ENCODE peak calls at places on chromosome 10, in eight cellular contexts. One of them, this sample, is unnamed.

GRCh38 chr10:58457761-58458616 is 54.7 kb upstream of the BICC1 start:
- DNase-seq in stimulated activated CD8-positive, alpha-beta memory T cell treated with anti-CD3 and anti-CD28 coated beads, Interleukin-12 subunit alpha, Interleukin-12 subunit beta, amount 100 ng/mL, for 1 hour: no peak
- DNase-seq in heart left ventricle: peak
- DNase-seq in amygdala: no peak
- DNase-seq in myocyte: peak
- DNase-seq in glutamatergic neuron: no peak
- DNase-seq in fibroblast of pulmonary artery: peak
- DNase-seq in endothelial cell: no peak
- DNase-seq in this sample: no peak

GRCh38 chr10:102433619-102434046 is 1.3 kb upstream of the CUEDC2 start:
- DNase-seq in stimulated activated CD8-positive, alpha-beta memory T cell treated with anti-CD3 and anti-CD28 coated beads, Interleukin-12 subunit alpha, Interleukin-12 subunit beta, amount 100 ng/mL, for 1 hour: no peak
- DNase-seq in heart left ventricle: no peak
- DNase-seq in amygdala: no peak
- DNase-seq in myocyte: no peak
- DNase-seq in glutamatergic neuron: no peak
- DNase-seq in fibroblast of pulmonary artery: no peak
- DNase-seq in endothelial cell: no peak
- DNase-seq in this sample: no peak

GRCh38 chr10:25877296-25877695 is 56.7 kb upstream of the MYO3A start:
- DNase-seq in stimulated activated CD8-positive, alpha-beta memory T cell treated with anti-CD3 and anti-CD28 coated beads, Interleukin-12 subunit alpha, Interleukin-12 subunit beta, amount 100 ng/mL, for 1 hour: no peak
- DNase-seq in heart left ventricle: no peak
- DNase-seq in amygdala: no peak
- DNase-seq in myocyte: no peak
- DNase-seq in glutamatergic neuron: no peak
- DNase-seq in fibroblast of pulmonary artery: no peak
- DNase-seq in endothelial cell: no peak
- DNase-seq in this sample: no peak

GRCh38 chr10:50025627-50026026 is 37.4 kb downstream of the AGAP6 start:
- DNase-seq in stimulated activated CD8-positive, alpha-beta memory T cell treated with anti-CD3 and anti-CD28 coated beads, Interleukin-12 subunit alpha, Interleukin-12 subunit beta, amount 100 ng/mL, for 1 hour: no peak
- DNase-seq in heart left ventricle: no peak
- DNase-seq in amygdala: no peak
- DNase-seq in myocyte: no peak
- DNase-seq in glutamatergic neuron: no peak
- DNase-seq in fibroblast of pulmonary artery: no peak
- DNase-seq in endothelial cell: no peak
- DNase-seq in this sample: no peak

GRCh38 chr10:23157691-23158369 is 34.3 kb upstream of the PTF1A start:
- DNase-seq in stimulated activated CD8-positive, alpha-beta memory T cell treated with anti-CD3 and anti-CD28 coated beads, Interleukin-12 subunit alpha, Interleukin-12 subunit beta, amount 100 ng/mL, for 1 hour: no peak
- DNase-seq in heart left ventricle: no peak
- DNase-seq in amygdala: no peak
- DNase-seq in myocyte: peak
- DNase-seq in glutamatergic neuron: no peak
- DNase-seq in fibroblast of pulmonary artery: peak
- DNase-seq in endothelial cell: no peak
- DNase-seq in this sample: no peak

GRCh38 chr10:75402486-75403143 is 1.1 kb upstream of the ZNF503 start:
- DNase-seq in stimulated activated CD8-positive, alpha-beta memory T cell treated with anti-CD3 and anti-CD28 coated beads, Interleukin-12 subunit alpha, Interleukin-12 subunit beta, amount 100 ng/mL, for 1 hour: no peak
- DNase-seq in heart left ventricle: peak
- DNase-seq in amygdala: no peak
- DNase-seq in myocyte: no peak
- DNase-seq in glutamatergic neuron: peak
- DNase-seq in fibroblast of pulmonary artery: no peak
- DNase-seq in endothelial cell: peak
- DNase-seq in this sample: no peak

GRCh38 chr10:77877461-77878344 is 48.9 kb downstream of the DLG5 start:
- DNase-seq in stimulated activated CD8-positive, alpha-beta memory T cell treated with anti-CD3 and anti-CD28 coated beads, Interleukin-12 subunit alpha, Interleukin-12 subunit beta, amount 100 ng/mL, for 1 hour: peak
- DNase-seq in heart left ventricle: peak
- DNase-seq in amygdala: no peak
- DNase-seq in myocyte: peak
- DNase-seq in glutamatergic neuron: peak
- DNase-seq in fibroblast of pulmonary artery: peak
- DNase-seq in endothelial cell: peak
- DNase-seq in this sample: no peak

GRCh38 chr10:47253651-47254375 is 46.2 kb upstream of the GDF10 start:
- DNase-seq in stimulated activated CD8-positive, alpha-beta memory T cell treated with anti-CD3 and anti-CD28 coated beads, Interleukin-12 subunit alpha, Interleukin-12 subunit beta, amount 100 ng/mL, for 1 hour: no peak
- DNase-seq in heart left ventricle: peak
- DNase-seq in amygdala: no peak
- DNase-seq in myocyte: peak
- DNase-seq in glutamatergic neuron: no peak
- DNase-seq in fibroblast of pulmonary artery: peak
- DNase-seq in endothelial cell: no peak
- DNase-seq in this sample: no peak

GRCh38 chr10:61757525-61758397 is 95.0 kb downstream of the CABCOCO1 start:
- DNase-seq in stimulated activated CD8-positive, alpha-beta memory T cell treated with anti-CD3 and anti-CD28 coated beads, Interleukin-12 subunit alpha, Interleukin-12 subunit beta, amount 100 ng/mL, for 1 hour: no peak
- DNase-seq in heart left ventricle: no peak
- DNase-seq in amygdala: no peak
- DNase-seq in myocyte: peak
- DNase-seq in glutamatergic neuron: no peak
- DNase-seq in fibroblast of pulmonary artery: peak
- DNase-seq in endothelial cell: no peak
- DNase-seq in this sample: no peak

GRCh38 chr10:32661346-32661745 is 215.4 kb downstream of the CCDC7 start:
- DNase-seq in stimulated activated CD8-positive, alpha-beta memory T cell treated with anti-CD3 and anti-CD28 coated beads, Interleukin-12 subunit alpha, Interleukin-12 subunit beta, amount 100 ng/mL, for 1 hour: no peak
- DNase-seq in heart left ventricle: no peak
- DNase-seq in amygdala: no peak
- DNase-seq in myocyte: no peak
- DNase-seq in glutamatergic neuron: no peak
- DNase-seq in fibroblast of pulmonary artery: no peak
- DNase-seq in endothelial cell: no peak
- DNase-seq in this sample: no peak

GRCh38 chr10:16965740-16966447 is 148.7 kb upstream of the RSU1 start:
- DNase-seq in stimulated activated CD8-positive, alpha-beta memory T cell treated with anti-CD3 and anti-CD28 coated beads, Interleukin-12 subunit alpha, Interleukin-12 subunit beta, amount 100 ng/mL, for 1 hour: no peak
- DNase-seq in heart left ventricle: no peak
- DNase-seq in amygdala: no peak
- DNase-seq in myocyte: peak
- DNase-seq in glutamatergic neuron: no peak
- DNase-seq in fibroblast of pulmonary artery: peak
- DNase-seq in endothelial cell: no peak
- DNase-seq in this sample: no peak

GRCh38 chr10:5305374-5305773 is 59.4 kb upstream of the UCN3 start:
- DNase-seq in stimulated activated CD8-positive, alpha-beta memory T cell treated with anti-CD3 and anti-CD28 coated beads, Interleukin-12 subunit alpha, Interleukin-12 subunit beta, amount 100 ng/mL, for 1 hour: no peak
- DNase-seq in heart left ventricle: no peak
- DNase-seq in amygdala: no peak
- DNase-seq in myocyte: no peak
- DNase-seq in glutamatergic neuron: no peak
- DNase-seq in fibroblast of pulmonary artery: no peak
- DNase-seq in endothelial cell: no peak
- DNase-seq in this sample: no peak

GRCh38 chr10:98425511-98426352 is 10.8 kb upstream of the PYROXD2 start:
- DNase-seq in stimulated activated CD8-positive, alpha-beta memory T cell treated with anti-CD3 and anti-CD28 coated beads, Interleukin-12 subunit alpha, Interleukin-12 subunit beta, amount 100 ng/mL, for 1 hour: no peak
- DNase-seq in heart left ventricle: peak
- DNase-seq in amygdala: no peak
- DNase-seq in myocyte: peak
- DNase-seq in glutamatergic neuron: peak
- DNase-seq in fibroblast of pulmonary artery: peak
- DNase-seq in endothelial cell: peak
- DNase-seq in this sample: no peak

GRCh38 chr10:104267721-104268690 is 978 bp upstream of the GSTO2 start:
- DNase-seq in stimulated activated CD8-positive, alpha-beta memory T cell treated with anti-CD3 and anti-CD28 coated beads, Interleukin-12 subunit alpha, Interleukin-12 subunit beta, amount 100 ng/mL, for 1 hour: no peak
- DNase-seq in heart left ventricle: no peak
- DNase-seq in amygdala: no peak
- DNase-seq in myocyte: no peak
- DNase-seq in glutamatergic neuron: no peak
- DNase-seq in fibroblast of pulmonary artery: no peak
- DNase-seq in endothelial cell: no peak
- DNase-seq in this sample: no peak

GRCh38 chr10:119370972-119371703 is 163.8 kb downstream of the GRK5 start:
- DNase-seq in stimulated activated CD8-positive, alpha-beta memory T cell treated with anti-CD3 and anti-CD28 coated beads, Interleukin-12 subunit alpha, Interleukin-12 subunit beta, amount 100 ng/mL, for 1 hour: no peak
- DNase-seq in heart left ventricle: peak
- DNase-seq in amygdala: no peak
- DNase-seq in myocyte: no peak
- DNase-seq in glutamatergic neuron: no peak
- DNase-seq in fibroblast of pulmonary artery: peak
- DNase-seq in endothelial cell: peak
- DNase-seq in this sample: no peak

GRCh38 chr10:47044741-47045140 is 133.5 kb downstream of the PTPN20 start:
- DNase-seq in stimulated activated CD8-positive, alpha-beta memory T cell treated with anti-CD3 and anti-CD28 coated beads, Interleukin-12 subunit alpha, Interleukin-12 subunit beta, amount 100 ng/mL, for 1 hour: no peak
- DNase-seq in heart left ventricle: peak
- DNase-seq in amygdala: no peak
- DNase-seq in myocyte: no peak
- DNase-seq in glutamatergic neuron: no peak
- DNase-seq in fibroblast of pulmonary artery: no peak
- DNase-seq in endothelial cell: no peak
- DNase-seq in this sample: no peak

GRCh38 chr10:59252491-59252890 is 76.0 kb downstream of the PHYHIPL start:
- DNase-seq in stimulated activated CD8-positive, alpha-beta memory T cell treated with anti-CD3 and anti-CD28 coated beads, Interleukin-12 subunit alpha, Interleukin-12 subunit beta, amount 100 ng/mL, for 1 hour: no peak
- DNase-seq in heart left ventricle: no peak
- DNase-seq in amygdala: no peak
- DNase-seq in myocyte: no peak
- DNase-seq in glutamatergic neuron: no peak
- DNase-seq in fibroblast of pulmonary artery: no peak
- DNase-seq in endothelial cell: no peak
- DNase-seq in this sample: no peak

GRCh38 chr10:5566606-5567005 is 41.8 kb downstream of the CALML3 start:
- DNase-seq in stimulated activated CD8-positive, alpha-beta memory T cell treated with anti-CD3 and anti-CD28 coated beads, Interleukin-12 subunit alpha, Interleukin-12 subunit beta, amount 100 ng/mL, for 1 hour: no peak
- DNase-seq in heart left ventricle: no peak
- DNase-seq in amygdala: no peak
- DNase-seq in myocyte: no peak
- DNase-seq in glutamatergic neuron: peak
- DNase-seq in fibroblast of pulmonary artery: no peak
- DNase-seq in endothelial cell: no peak
- DNase-seq in this sample: no peak

GRCh38 chr10:98378722-98379121 is 36.3 kb downstream of the PYROXD2 start:
- DNase-seq in stimulated activated CD8-positive, alpha-beta memory T cell treated with anti-CD3 and anti-CD28 coated beads, Interleukin-12 subunit alpha, Interleukin-12 subunit beta, amount 100 ng/mL, for 1 hour: no peak
- DNase-seq in heart left ventricle: no peak
- DNase-seq in amygdala: no peak
- DNase-seq in myocyte: no peak
- DNase-seq in glutamatergic neuron: no peak
- DNase-seq in fibroblast of pulmonary artery: no peak
- DNase-seq in endothelial cell: no peak
- DNase-seq in this sample: no peak

GRCh38 chr10:104349623-104350142 is 4.0 kb upstream of the CFAP58 start:
- DNase-seq in stimulated activated CD8-positive, alpha-beta memory T cell treated with anti-CD3 and anti-CD28 coated beads, Interleukin-12 subunit alpha, Interleukin-12 subunit beta, amount 100 ng/mL, for 1 hour: no peak
- DNase-seq in heart left ventricle: no peak
- DNase-seq in amygdala: no peak
- DNase-seq in myocyte: no peak
- DNase-seq in glutamatergic neuron: no peak
- DNase-seq in fibroblast of pulmonary artery: peak
- DNase-seq in endothelial cell: no peak
- DNase-seq in this sample: no peak

GRCh38 chr10:123149568-123150228 is 1.8 kb downstream of the HMX2 start:
- DNase-seq in stimulated activated CD8-positive, alpha-beta memory T cell treated with anti-CD3 and anti-CD28 coated beads, Interleukin-12 subunit alpha, Interleukin-12 subunit beta, amount 100 ng/mL, for 1 hour: no peak
- DNase-seq in heart left ventricle: no peak
- DNase-seq in amygdala: no peak
- DNase-seq in myocyte: peak
- DNase-seq in glutamatergic neuron: peak
- DNase-seq in fibroblast of pulmonary artery: peak
- DNase-seq in endothelial cell: peak
- DNase-seq in this sample: no peak

GRCh38 chr10:15168296-15168780 is at the start of gene NMT2:
- DNase-seq in stimulated activated CD8-positive, alpha-beta memory T cell treated with anti-CD3 and anti-CD28 coated beads, Interleukin-12 subunit alpha, Interleukin-12 subunit beta, amount 100 ng/mL, for 1 hour: no peak
- DNase-seq in heart left ventricle: peak
- DNase-seq in amygdala: no peak
- DNase-seq in myocyte: peak
- DNase-seq in glutamatergic neuron: no peak
- DNase-seq in fibroblast of pulmonary artery: no peak
- DNase-seq in endothelial cell: no peak
- DNase-seq in this sample: peak

GRCh38 chr10:102449321-102450123 is 1.8 kb downstream of the C10orf95 start:
- DNase-seq in stimulated activated CD8-positive, alpha-beta memory T cell treated with anti-CD3 and anti-CD28 coated beads, Interleukin-12 subunit alpha, Interleukin-12 subunit beta, amount 100 ng/mL, for 1 hour: peak
- DNase-seq in heart left ventricle: peak
- DNase-seq in amygdala: peak
- DNase-seq in myocyte: no peak
- DNase-seq in glutamatergic neuron: peak
- DNase-seq in fibroblast of pulmonary artery: peak
- DNase-seq in endothelial cell: peak
- DNase-seq in this sample: peak

GRCh38 chr10:1048349-1048731 is 579 bp downstream of the IDI1 start:
- DNase-seq in stimulated activated CD8-positive, alpha-beta memory T cell treated with anti-CD3 and anti-CD28 coated beads, Interleukin-12 subunit alpha, Interleukin-12 subunit beta, amount 100 ng/mL, for 1 hour: no peak
- DNase-seq in heart left ventricle: peak
- DNase-seq in amygdala: no peak
- DNase-seq in myocyte: no peak
- DNase-seq in glutamatergic neuron: no peak
- DNase-seq in fibroblast of pulmonary artery: peak
- DNase-seq in endothelial cell: no peak
- DNase-seq in this sample: no peak

GRCh38 chr10:60944910-60945297 is 919 bp upstream of the RHOBTB1 start:
- DNase-seq in stimulated activated CD8-positive, alpha-beta memory T cell treated with anti-CD3 and anti-CD28 coated beads, Interleukin-12 subunit alpha, Interleukin-12 subunit beta, amount 100 ng/mL, for 1 hour: no peak
- DNase-seq in heart left ventricle: peak
- DNase-seq in amygdala: no peak
- DNase-seq in myocyte: no peak
- DNase-seq in glutamatergic neuron: no peak
- DNase-seq in fibroblast of pulmonary artery: peak
- DNase-seq in endothelial cell: no peak
- DNase-seq in this sample: no peak

GRCh38 chr10:119177708-119178370 is 773 bp downstream of the PRDX3 start:
- DNase-seq in stimulated activated CD8-positive, alpha-beta memory T cell treated with anti-CD3 and anti-CD28 coated beads, Interleukin-12 subunit alpha, Interleukin-12 subunit beta, amount 100 ng/mL, for 1 hour: no peak
- DNase-seq in heart left ventricle: no peak
- DNase-seq in amygdala: no peak
- DNase-seq in myocyte: no peak
- DNase-seq in glutamatergic neuron: no peak
- DNase-seq in fibroblast of pulmonary artery: no peak
- DNase-seq in endothelial cell: no peak
- DNase-seq in this sample: no peak

GRCh38 chr10:103612462-103613365 is 119.2 kb downstream of the NEURL1 start:
- DNase-seq in stimulated activated CD8-positive, alpha-beta memory T cell treated with anti-CD3 and anti-CD28 coated beads, Interleukin-12 subunit alpha, Interleukin-12 subunit beta, amount 100 ng/mL, for 1 hour: no peak
- DNase-seq in heart left ventricle: no peak
- DNase-seq in amygdala: peak
- DNase-seq in myocyte: peak
- DNase-seq in glutamatergic neuron: no peak
- DNase-seq in fibroblast of pulmonary artery: peak
- DNase-seq in endothelial cell: no peak
- DNase-seq in this sample: peak

GRCh38 chr10:46524471-46525176 is 31.8 kb downstream of the GPRIN2 start:
- DNase-seq in stimulated activated CD8-positive, alpha-beta memory T cell treated with anti-CD3 and anti-CD28 coated beads, Interleukin-12 subunit alpha, Interleukin-12 subunit beta, amount 100 ng/mL, for 1 hour: no peak
- DNase-seq in heart left ventricle: peak
- DNase-seq in amygdala: no peak
- DNase-seq in myocyte: no peak
- DNase-seq in glutamatergic neuron: peak
- DNase-seq in fibroblast of pulmonary artery: peak
- DNase-seq in endothelial cell: no peak
- DNase-seq in this sample: no peak

GRCh38 chr10:108051218-108051617 is 886.7 kb upstream of the SORCS1 start:
- DNase-seq in stimulated activated CD8-positive, alpha-beta memory T cell treated with anti-CD3 and anti-CD28 coated beads, Interleukin-12 subunit alpha, Interleukin-12 subunit beta, amount 100 ng/mL, for 1 hour: no peak
- DNase-seq in heart left ventricle: no peak
- DNase-seq in amygdala: no peak
- DNase-seq in myocyte: no peak
- DNase-seq in glutamatergic neuron: no peak
- DNase-seq in fibroblast of pulmonary artery: no peak
- DNase-seq in endothelial cell: no peak
- DNase-seq in this sample: no peak

GRCh38 chr10:126476256-126476655 is 88.0 kb upstream of the ADAM12 start:
- DNase-seq in stimulated activated CD8-positive, alpha-beta memory T cell treated with anti-CD3 and anti-CD28 coated beads, Interleukin-12 subunit alpha, Interleukin-12 subunit beta, amount 100 ng/mL, for 1 hour: no peak
- DNase-seq in heart left ventricle: peak
- DNase-seq in amygdala: no peak
- DNase-seq in myocyte: peak
- DNase-seq in glutamatergic neuron: peak
- DNase-seq in fibroblast of pulmonary artery: no peak
- DNase-seq in endothelial cell: no peak
- DNase-seq in this sample: no peak

GRCh38 chr10:126239844-126240243 is 148.4 kb downstream of the ADAM12 start:
- DNase-seq in stimulated activated CD8-positive, alpha-beta memory T cell treated with anti-CD3 and anti-CD28 coated beads, Interleukin-12 subunit alpha, Interleukin-12 subunit beta, amount 100 ng/mL, for 1 hour: no peak
- DNase-seq in heart left ventricle: no peak
- DNase-seq in amygdala: no peak
- DNase-seq in myocyte: no peak
- DNase-seq in glutamatergic neuron: no peak
- DNase-seq in fibroblast of pulmonary artery: no peak
- DNase-seq in endothelial cell: no peak
- DNase-seq in this sample: no peak

GRCh38 chr10:109429956-109430760 is 493.2 kb downstream of the XPNPEP1 start:
- DNase-seq in stimulated activated CD8-positive, alpha-beta memory T cell treated with anti-CD3 and anti-CD28 coated beads, Interleukin-12 subunit alpha, Interleukin-12 subunit beta, amount 100 ng/mL, for 1 hour: no peak
- DNase-seq in heart left ventricle: no peak
- DNase-seq in amygdala: no peak
- DNase-seq in myocyte: peak
- DNase-seq in glutamatergic neuron: no peak
- DNase-seq in fibroblast of pulmonary artery: peak
- DNase-seq in endothelial cell: no peak
- DNase-seq in this sample: no peak

GRCh38 chr10:28587270-28587969 is 54.5 kb downstream of the WAC start:
- DNase-seq in stimulated activated CD8-positive, alpha-beta memory T cell treated with anti-CD3 and anti-CD28 coated beads, Interleukin-12 subunit alpha, Interleukin-12 subunit beta, amount 100 ng/mL, for 1 hour: no peak
- DNase-seq in heart left ventricle: no peak
- DNase-seq in amygdala: no peak
- DNase-seq in myocyte: no peak
- DNase-seq in glutamatergic neuron: no peak
- DNase-seq in fibroblast of pulmonary artery: peak
- DNase-seq in endothelial cell: no peak
- DNase-seq in this sample: no peak

GRCh38 chr10:17387861-17388503 is 66.4 kb downstream of the ST8SIA6 start:
- DNase-seq in stimulated activated CD8-positive, alpha-beta memory T cell treated with anti-CD3 and anti-CD28 coated beads, Interleukin-12 subunit alpha, Interleukin-12 subunit beta, amount 100 ng/mL, for 1 hour: no peak
- DNase-seq in heart left ventricle: no peak
- DNase-seq in amygdala: no peak
- DNase-seq in myocyte: no peak
- DNase-seq in glutamatergic neuron: no peak
- DNase-seq in fibroblast of pulmonary artery: no peak
- DNase-seq in endothelial cell: no peak
- DNase-seq in this sample: no peak